ENCODE peak calls at places on chromosomes 5 and 9, in seven cellular contexts. Q, Z, V, U, N, X and J are unnamed samples.

GRCh38 chr9:90420211-90420610 is 222.4 kb downstream of the DIRAS2 start:
- DNase-seq in Q (no peak), Z (no peak), V (no peak), U (no peak), N (no peak), X (no peak), J (no peak)

GRCh38 chr5:93894471-93895354 is 153.3 kb upstream of the POU5F2 start:
- DNase-seq in Q (peak; percentile 13), Z (no peak), V (no peak), U (no peak), N (no peak), X (no peak), J (no peak)

GRCh38 chr5:166188482-166188881 is 2103.0 kb upstream of the WWC1 start:
- DNase-seq in Q (peak; percentile 18), Z (no peak), V (no peak), U (no peak), N (no peak), X (no peak), J (no peak)

GRCh38 chr5:153629027-153629426 is 138.6 kb downstream of the GRIA1 start:
- DNase-seq in Q (peak; percentile 45), Z (no peak), V (no peak), U (no peak), N (no peak), X (no peak), J (no peak)

GRCh38 chr5:122222580-122222979 is 89.5 kb upstream of the SNCAIP start:
- DNase-seq in Q (no peak), Z (no peak), V (no peak), U (no peak), N (no peak), X (no peak), J (no peak)

GRCh38 chr9:98607787-98608186 is 100.9 kb downstream of the GABBR2 start:
- DNase-seq in Q (no peak), Z (no peak), V (no peak), U (no peak), N (no peak), X (no peak), J (no peak)

GRCh38 chr9:126809068-126809467 is 4.2 kb downstream of the ZBTB43 start:
- DNase-seq in Q (no peak), Z (no peak), V (no peak), U (no peak), N (no peak), X (no peak), J (no peak)

GRCh38 chr5:162657076-162657475 is 589.5 kb downstream of the GABRG2 start:
- DNase-seq in Q (no peak), Z (no peak), V (no peak), U (no peak), N (no peak), X (no peak), J (no peak)

GRCh38 chr5:173247504-173247903 is 12.5 kb upstream of the NKX2-5 start:
- DNase-seq in Q (no peak), Z (no peak), V (no peak), U (no peak), N (no peak), X (no peak), J (no peak)

GRCh38 chr9:132026932-132027585 is 52.6 kb downstream of the MED27 start:
- DNase-seq in Q (no peak), Z (no peak), V (no peak), U (no peak), N (no peak), X (no peak), J (no peak)